ENCODE peak calls at places on chromosome 21, in seven cellular contexts. One of them, this sample, is unnamed.

GRCh38 chr21:15768853-15769252 is 39.1 kb downstream of the USP25 start:
- DNase-seq in hepatocyte: no peak
- DNase-seq in transverse colon: no peak
- DNase-seq in CD8-positive, alpha-beta T cell: no peak
- DNase-seq in astrocyte: no peak
- DNase-seq in GM23248: no peak
- DNase-seq in mesenchymal stem cell: no peak
- DNase-seq in this sample: no peak

GRCh38 chr21:35824136-35824535 is 236.2 kb downstream of the SETD4 start:
- DNase-seq in hepatocyte: no peak
- DNase-seq in transverse colon: no peak
- DNase-seq in CD8-positive, alpha-beta T cell: no peak
- DNase-seq in astrocyte: peak; percentile 33
- DNase-seq in GM23248: peak; percentile 20
- DNase-seq in mesenchymal stem cell: no peak
- DNase-seq in this sample: no peak

GRCh38 chr21:19181604-19182140 is 778.1 kb upstream of the TMPRSS15 start:
- DNase-seq in hepatocyte: peak; percentile 17
- DNase-seq in transverse colon: no peak
- DNase-seq in CD8-positive, alpha-beta T cell: no peak
- DNase-seq in astrocyte: no peak
- DNase-seq in GM23248: no peak
- DNase-seq in mesenchymal stem cell: no peak
- DNase-seq in this sample: no peak

GRCh38 chr21:36703626-36704280 is 4.8 kb downstream of the SIM2 start:
- DNase-seq in hepatocyte: no peak
- DNase-seq in transverse colon: no peak
- DNase-seq in CD8-positive, alpha-beta T cell: peak; percentile 31
- DNase-seq in astrocyte: no peak
- DNase-seq in GM23248: no peak
- DNase-seq in mesenchymal stem cell: no peak
- DNase-seq in this sample: no peak

GRCh38 chr21:37208056-37208705 is 59.0 kb downstream of the VPS26C start:
- DNase-seq in hepatocyte: no peak
- DNase-seq in transverse colon: peak; percentile 51
- DNase-seq in CD8-positive, alpha-beta T cell: no peak
- DNase-seq in astrocyte: no peak
- DNase-seq in GM23248: peak; percentile 63
- DNase-seq in mesenchymal stem cell: no peak
- DNase-seq in this sample: no peak

GRCh38 chr21:15659768-15660423 is 69.9 kb upstream of the USP25 start:
- DNase-seq in hepatocyte: peak; percentile 63
- DNase-seq in transverse colon: peak; percentile 68
- DNase-seq in CD8-positive, alpha-beta T cell: no peak
- DNase-seq in astrocyte: no peak
- DNase-seq in GM23248: no peak
- DNase-seq in mesenchymal stem cell: no peak
- DNase-seq in this sample: no peak

GRCh38 chr21:30612132-30612531 is 1.6 kb downstream of the KRTAP6-1 start:
- DNase-seq in hepatocyte: no peak
- DNase-seq in transverse colon: no peak
- DNase-seq in CD8-positive, alpha-beta T cell: no peak
- DNase-seq in astrocyte: no peak
- DNase-seq in GM23248: no peak
- DNase-seq in mesenchymal stem cell: no peak
- DNase-seq in this sample: no peak

GRCh38 chr21:44756416-44757185 is 45.0 kb downstream of the UBE2G2 start:
- DNase-seq in hepatocyte: no peak
- DNase-seq in transverse colon: no peak
- DNase-seq in CD8-positive, alpha-beta T cell: no peak
- DNase-seq in astrocyte: no peak
- DNase-seq in GM23248: no peak
- DNase-seq in mesenchymal stem cell: no peak
- DNase-seq in this sample: no peak

GRCh38 chr21:36028127-36029069 is 31.9 kb downstream of the SETD4 start:
- DNase-seq in hepatocyte: peak; percentile 80
- DNase-seq in transverse colon: peak; percentile 77
- DNase-seq in CD8-positive, alpha-beta T cell: peak; percentile 82
- DNase-seq in astrocyte: peak; percentile 37
- DNase-seq in GM23248: peak; percentile 80
- DNase-seq in mesenchymal stem cell: peak; percentile 66
- DNase-seq in this sample: peak; percentile 74

GRCh38 chr21:41137401-41137800 is 30.6 kb upstream of the BACE2 start:
- DNase-seq in hepatocyte: no peak
- DNase-seq in transverse colon: no peak
- DNase-seq in CD8-positive, alpha-beta T cell: no peak
- DNase-seq in astrocyte: no peak
- DNase-seq in GM23248: no peak
- DNase-seq in mesenchymal stem cell: no peak
- DNase-seq in this sample: no peak

GRCh38 chr21:46158666-46159300 is 3.4 kb upstream of the FTCD start:
- DNase-seq in hepatocyte: peak; percentile 2
- DNase-seq in transverse colon: no peak
- DNase-seq in CD8-positive, alpha-beta T cell: no peak
- DNase-seq in astrocyte: no peak
- DNase-seq in GM23248: no peak
- DNase-seq in mesenchymal stem cell: no peak
- DNase-seq in this sample: no peak

GRCh38 chr21:45178971-45179370 is 104.6 kb downstream of the ADARB1 start:
- DNase-seq in hepatocyte: no peak
- DNase-seq in transverse colon: no peak
- DNase-seq in CD8-positive, alpha-beta T cell: peak; percentile 34
- DNase-seq in astrocyte: no peak
- DNase-seq in GM23248: no peak
- DNase-seq in mesenchymal stem cell: no peak
- DNase-seq in this sample: no peak

GRCh38 chr21:35257413-35257812 is 208.3 kb upstream of the RUNX1 start:
- DNase-seq in hepatocyte: peak; percentile 62
- DNase-seq in transverse colon: peak; percentile 51
- DNase-seq in CD8-positive, alpha-beta T cell: no peak
- DNase-seq in astrocyte: peak; percentile 93
- DNase-seq in GM23248: peak; percentile 89
- DNase-seq in mesenchymal stem cell: peak; percentile 90
- DNase-seq in this sample: no peak

GRCh38 chr21:46189213-46189958 is 5.1 kb upstream of the SPATC1L start:
- DNase-seq in hepatocyte: peak; percentile 18
- DNase-seq in transverse colon: no peak
- DNase-seq in CD8-positive, alpha-beta T cell: no peak
- DNase-seq in astrocyte: peak; percentile 46
- DNase-seq in GM23248: peak; percentile 82
- DNase-seq in mesenchymal stem cell: peak; percentile 61
- DNase-seq in this sample: no peak

GRCh38 chr21:31545036-31545435 is 114.5 kb upstream of the SOD1 start:
- DNase-seq in hepatocyte: no peak
- DNase-seq in transverse colon: no peak
- DNase-seq in CD8-positive, alpha-beta T cell: no peak
- DNase-seq in astrocyte: no peak
- DNase-seq in GM23248: no peak
- DNase-seq in mesenchymal stem cell: no peak
- DNase-seq in this sample: no peak

GRCh38 chr21:35697321-35697808 is 363.0 kb downstream of the SETD4 start:
- DNase-seq in hepatocyte: peak; percentile 48
- DNase-seq in transverse colon: peak; percentile 46
- DNase-seq in CD8-positive, alpha-beta T cell: no peak
- DNase-seq in astrocyte: peak; percentile 35
- DNase-seq in GM23248: peak; percentile 5
- DNase-seq in mesenchymal stem cell: peak; percentile 64
- DNase-seq in this sample: no peak

GRCh38 chr21:45516671-45517151 is 25.5 kb downstream of the SLC19A1 start:
- DNase-seq in hepatocyte: no peak
- DNase-seq in transverse colon: no peak
- DNase-seq in CD8-positive, alpha-beta T cell: no peak
- DNase-seq in astrocyte: no peak
- DNase-seq in GM23248: no peak
- DNase-seq in mesenchymal stem cell: no peak
- DNase-seq in this sample: peak; percentile 22

GRCh38 chr21:37531402-37532042 is 164.9 kb downstream of the DYRK1A start:
- DNase-seq in hepatocyte: no peak
- DNase-seq in transverse colon: peak; percentile 20
- DNase-seq in CD8-positive, alpha-beta T cell: no peak
- DNase-seq in astrocyte: no peak
- DNase-seq in GM23248: peak; percentile 8
- DNase-seq in mesenchymal stem cell: no peak
- DNase-seq in this sample: no peak

GRCh38 chr21:35449846-35450245 is 400.7 kb upstream of the RUNX1 start:
- DNase-seq in hepatocyte: no peak
- DNase-seq in transverse colon: no peak
- DNase-seq in CD8-positive, alpha-beta T cell: no peak
- DNase-seq in astrocyte: no peak
- DNase-seq in GM23248: no peak
- DNase-seq in mesenchymal stem cell: no peak
- DNase-seq in this sample: no peak

GRCh38 chr21:30268608-30269197 is 14.0 kb downstream of the KRTAP24-1 start:
- DNase-seq in hepatocyte: peak; percentile 23
- DNase-seq in transverse colon: no peak
- DNase-seq in CD8-positive, alpha-beta T cell: no peak
- DNase-seq in astrocyte: no peak
- DNase-seq in GM23248: peak; percentile 2
- DNase-seq in mesenchymal stem cell: no peak
- DNase-seq in this sample: no peak

GRCh38 chr21:16423921-16424320 is 694.1 kb downstream of the USP25 start:
- DNase-seq in hepatocyte: no peak
- DNase-seq in transverse colon: no peak
- DNase-seq in CD8-positive, alpha-beta T cell: no peak
- DNase-seq in astrocyte: no peak
- DNase-seq in GM23248: no peak
- DNase-seq in mesenchymal stem cell: no peak
- DNase-seq in this sample: no peak

GRCh38 chr21:45880097-45881068 is 101.2 kb upstream of the COL6A1 start:
- DNase-seq in hepatocyte: peak; percentile 81
- DNase-seq in transverse colon: peak; percentile 64
- DNase-seq in CD8-positive, alpha-beta T cell: peak; percentile 79
- DNase-seq in astrocyte: peak; percentile 45
- DNase-seq in GM23248: peak; percentile 87
- DNase-seq in mesenchymal stem cell: peak; percentile 78
- DNase-seq in this sample: peak; percentile 56

GRCh38 chr21:38668501-38668900 is 137.2 kb upstream of the ETS2 start:
- DNase-seq in hepatocyte: no peak
- DNase-seq in transverse colon: peak; percentile 43
- DNase-seq in CD8-positive, alpha-beta T cell: no peak
- DNase-seq in astrocyte: no peak
- DNase-seq in GM23248: no peak
- DNase-seq in mesenchymal stem cell: no peak
- DNase-seq in this sample: no peak

GRCh38 chr21:42594616-42595280 is 58.7 kb upstream of the PDE9A start:
- DNase-seq in hepatocyte: no peak
- DNase-seq in transverse colon: no peak
- DNase-seq in CD8-positive, alpha-beta T cell: no peak
- DNase-seq in astrocyte: no peak
- DNase-seq in GM23248: peak; percentile 12
- DNase-seq in mesenchymal stem cell: no peak
- DNase-seq in this sample: no peak
- H3K4me3 ChIP-seq in hepatocyte: no peak overlapping the region
- H3K4me3 ChIP-seq in transverse colon: no peak overlapping the region
- H3K4me3 ChIP-seq in CD8-positive, alpha-beta T cell: no peak overlapping the region
- H3K4me3 ChIP-seq in astrocyte: no peak overlapping the region
- H3K4me3 ChIP-seq in GM23248: no peak overlapping the region
- H3K4me3 ChIP-seq in mesenchymal stem cell: no peak overlapping the region
- H3K4me3 ChIP-seq in this sample: no peak overlapping the region

DNA sequence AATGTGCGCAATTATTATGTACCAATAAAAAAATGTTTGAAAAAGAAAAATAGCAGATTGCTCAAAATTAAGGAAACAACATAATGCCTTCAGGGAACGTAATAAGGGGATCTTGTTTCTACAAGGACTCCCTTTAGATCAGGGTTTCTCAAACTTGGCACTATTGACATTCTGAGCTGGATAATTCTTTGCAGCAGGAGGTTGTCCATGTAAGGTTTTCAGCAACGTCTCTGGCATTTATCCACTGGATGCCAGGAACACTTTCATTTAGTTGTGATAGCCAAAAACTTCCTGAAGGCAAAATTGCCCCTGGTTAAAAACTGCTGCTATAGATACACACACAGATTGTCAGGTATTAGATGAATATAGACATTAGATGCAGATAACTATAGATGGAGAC is 666.7 kb upstream of the ADAMTS5 start:
- DNase-seq in hepatocyte: no peak
- DNase-seq in transverse colon: no peak
- DNase-seq in CD8-positive, alpha-beta T cell: no peak
- DNase-seq in astrocyte: no peak
- DNase-seq in GM23248: no peak
- DNase-seq in mesenchymal stem cell: no peak
- DNase-seq in this sample: no peak
- H3K9me3 ChIP-seq in hepatocyte: no peaks in the 10 kb centered on the region
- H3K9me3 ChIP-seq in transverse colon: no peaks in the 10 kb centered on the region
- H3K9me3 ChIP-seq in CD8-positive, alpha-beta T cell: no peaks in the 10 kb centered on the region
- H3K9me3 ChIP-seq in astrocyte: no peaks in the 10 kb centered on the region
- H3K9me3 ChIP-seq in GM23248: no peaks in the 10 kb centered on the region
- H3K9me3 ChIP-seq in mesenchymal stem cell: no peaks in the 10 kb centered on the region
- H3K9me3 ChIP-seq in this sample: no peaks in the 10 kb centered on the region

DNA sequence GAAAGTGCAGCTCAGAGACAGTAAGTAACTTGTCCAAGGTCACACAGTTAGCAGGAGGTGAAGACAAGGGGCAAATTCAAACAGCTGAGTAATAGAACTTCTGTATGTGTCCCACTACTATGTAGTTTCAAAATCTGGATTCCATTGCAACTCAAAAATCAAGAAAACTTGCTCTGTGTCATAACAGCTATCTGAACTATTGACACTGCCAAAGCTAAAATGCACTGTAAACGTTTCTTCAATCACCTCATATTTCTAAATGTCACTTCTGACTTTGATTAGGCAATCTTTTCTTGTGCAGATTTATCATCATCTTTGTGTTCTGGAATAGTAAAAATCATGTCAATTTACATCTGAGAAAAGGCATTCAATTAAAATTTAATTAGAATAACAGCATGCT is 957.6 kb downstream of the MRPL39 start:
- DNase-seq in hepatocyte: no peak
- DNase-seq in transverse colon: no peak
- DNase-seq in CD8-positive, alpha-beta T cell: no peak
- DNase-seq in astrocyte: no peak
- DNase-seq in GM23248: no peak
- DNase-seq in mesenchymal stem cell: no peak
- DNase-seq in this sample: no peak
- H3K4me1 ChIP-seq in hepatocyte: no peaks in the 10 kb centered on the region
- H3K4me1 ChIP-seq in transverse colon: no peaks in the 10 kb centered on the region
- H3K4me1 ChIP-seq in CD8-positive, alpha-beta T cell: no peaks in the 10 kb centered on the region
- H3K4me1 ChIP-seq in astrocyte: no peaks in the 10 kb centered on the region
- H3K4me1 ChIP-seq in GM23248: no peaks in the 10 kb centered on the region
- H3K4me1 ChIP-seq in mesenchymal stem cell: no peaks in the 10 kb centered on the region
- H3K4me1 ChIP-seq in this sample: no peaks in the 10 kb centered on the region

GRCh38 chr21:34132905-34133304 is 59.5 kb downstream of the MRPS6 start:
- DNase-seq in hepatocyte: no peak
- DNase-seq in transverse colon: no peak
- DNase-seq in CD8-positive, alpha-beta T cell: no peak
- DNase-seq in astrocyte: no peak
- DNase-seq in GM23248: no peak
- DNase-seq in mesenchymal stem cell: no peak
- DNase-seq in this sample: no peak
- H3K4me3 ChIP-seq in hepatocyte: no peak overlapping the region
- H3K4me3 ChIP-seq in transverse colon: no peak overlapping the region
- H3K4me3 ChIP-seq in CD8-positive, alpha-beta T cell: no peak overlapping the region
- H3K4me3 ChIP-seq in astrocyte: no peak overlapping the region
- H3K4me3 ChIP-seq in GM23248: no peak overlapping the region
- H3K4me3 ChIP-seq in mesenchymal stem cell: no peak overlapping the region
- H3K4me3 ChIP-seq in this sample: no peak overlapping the region

This sample was measured in CD8-positive, alpha-beta memory T cell.